ENCODE peak calls at places on chromosomes 7 and 10, in seven cellular contexts. One of them, this sample, is unnamed.
A peak's percentile ranks its signal among the peaks of the same experiment; 100 is the strongest.

GRCh38 chr10:35362701-35363350 is 26.5 kb downstream of the CCNY start:
- DNase-seq in stomach: no peak
- DNase-seq in keratinocyte: no peak
- DNase-seq in left lung: peak; percentile 76
- DNase-seq in sigmoid colon: no peak
- DNase-seq in iPS DF 6.9: no peak
- DNase-seq in pancreas: no peak
- DNase-seq in this sample: no peak

GRCh38 chr10:10788761-10789160 is 228.9 kb upstream of the CELF2 start:
- DNase-seq in keratinocyte: no peak
- DNase-seq in iPS DF 6.9: no peak
- DNase-seq in sigmoid colon: no peak
- DNase-seq in pancreas: no peak
- DNase-seq in left lung: no peak
- DNase-seq in stomach: no peak
- DNase-seq in this sample: no peak

GRCh38 chr10:119663866-119664698 is 12.9 kb downstream of the BAG3 start:
- DNase-seq in left lung: no peak
- DNase-seq in pancreas: no peak
- DNase-seq in stomach: no peak
- DNase-seq in keratinocyte: no peak
- DNase-seq in sigmoid colon: no peak
- DNase-seq in iPS DF 6.9: no peak
- DNase-seq in this sample: no peak

GRCh38 chr7:142513221-142513955 is 235.9 kb upstream of the PRSS1 start:
- DNase-seq in iPS DF 6.9: no peak
- DNase-seq in pancreas: no peak
- DNase-seq in keratinocyte: no peak
- DNase-seq in stomach: no peak
- DNase-seq in left lung: no peak
- DNase-seq in sigmoid colon: no peak
- DNase-seq in this sample: no peak

GRCh38 chr10:22252801-22253577 is 35.2 kb upstream of the EBLN1 start:
- DNase-seq in left lung: peak; percentile 85
- DNase-seq in keratinocyte: no peak
- DNase-seq in sigmoid colon: peak; percentile 75
- DNase-seq in iPS DF 6.9: no peak
- DNase-seq in pancreas: peak; percentile 2
- DNase-seq in stomach: peak; percentile 30
- DNase-seq in this sample: no peak

GRCh38 chr10:94149702-94150101 is 156.0 kb downstream of the PLCE1 start:
- DNase-seq in sigmoid colon: no peak
- DNase-seq in keratinocyte: no peak
- DNase-seq in pancreas: no peak
- DNase-seq in left lung: no peak
- DNase-seq in stomach: no peak
- DNase-seq in iPS DF 6.9: no peak
- DNase-seq in this sample: no peak

GRCh38 chr7:95609277-95609971 is 13.1 kb upstream of the PDK4 start:
- DNase-seq in left lung: no peak
- DNase-seq in sigmoid colon: peak; percentile 82
- DNase-seq in stomach: peak; percentile 72
- DNase-seq in keratinocyte: no peak
- DNase-seq in iPS DF 6.9: no peak
- DNase-seq in pancreas: peak; percentile 77
- DNase-seq in this sample: no peak

GRCh38 chr10:97425964-97426775 is at the start of gene PGAM1:
- DNase-seq in keratinocyte: peak; percentile 77
- DNase-seq in left lung: peak; percentile 99
- DNase-seq in sigmoid colon: peak; percentile 98
- DNase-seq in iPS DF 6.9: peak; percentile 97
- DNase-seq in pancreas: peak; percentile 92
- DNase-seq in stomach: peak; percentile 95
- DNase-seq in this sample: no peak

GRCh38 chr7:79217468-79217867 is 236.0 kb downstream of the MAGI2 start:
- DNase-seq in iPS DF 6.9: no peak
- DNase-seq in left lung: no peak
- DNase-seq in sigmoid colon: no peak
- DNase-seq in pancreas: no peak
- DNase-seq in keratinocyte: no peak
- DNase-seq in stomach: no peak
- DNase-seq in this sample: peak; percentile 20

GRCh38 chr7:112038353-112038752 is 167.8 kb downstream of the DOCK4 start:
- DNase-seq in iPS DF 6.9: no peak
- DNase-seq in sigmoid colon: no peak
- DNase-seq in keratinocyte: no peak
- DNase-seq in pancreas: no peak
- DNase-seq in stomach: no peak
- DNase-seq in left lung: no peak
- DNase-seq in this sample: no peak

GRCh38 chr10:21264271-21264670 is 261.2 kb downstream of the SKIDA1 start:
- DNase-seq in keratinocyte: peak; percentile 93
- DNase-seq in stomach: no peak
- DNase-seq in sigmoid colon: peak; percentile 47
- DNase-seq in pancreas: no peak
- DNase-seq in iPS DF 6.9: no peak
- DNase-seq in left lung: no peak
- DNase-seq in this sample: peak; percentile 84

GRCh38 chr10:43212043-43212721 is 54.7 kb downstream of the RASGEF1A start:
- DNase-seq in keratinocyte: no peak
- DNase-seq in left lung: peak; percentile 73
- DNase-seq in sigmoid colon: peak; percentile 44
- DNase-seq in iPS DF 6.9: no peak
- DNase-seq in stomach: no peak
- DNase-seq in pancreas: no peak
- DNase-seq in this sample: no peak

GRCh38 chr7:16803881-16804673 is 722 bp downstream of the AGR2 start:
- DNase-seq in iPS DF 6.9: no peak
- DNase-seq in keratinocyte: no peak
- DNase-seq in pancreas: no peak
- DNase-seq in stomach: no peak
- DNase-seq in sigmoid colon: no peak
- DNase-seq in left lung: no peak
- DNase-seq in this sample: no peak

GRCh38 chr10:58174831-58175230 is 92.9 kb downstream of the IPMK start:
- DNase-seq in left lung: no peak
- DNase-seq in sigmoid colon: no peak
- DNase-seq in stomach: no peak
- DNase-seq in pancreas: no peak
- DNase-seq in iPS DF 6.9: no peak
- DNase-seq in keratinocyte: no peak
- DNase-seq in this sample: no peak

GRCh38 chr7:142890838-142891485 is 5.4 kb upstream of the TRPV6 start:
- DNase-seq in sigmoid colon: no peak
- DNase-seq in keratinocyte: no peak
- DNase-seq in left lung: no peak
- DNase-seq in iPS DF 6.9: no peak
- DNase-seq in stomach: no peak
- DNase-seq in pancreas: no peak
- DNase-seq in this sample: no peak

GRCh38 chr7:140732436-140732835 is 35.9 kb downstream of the NDUFB2 start:
- DNase-seq in sigmoid colon: no peak
- DNase-seq in pancreas: no peak
- DNase-seq in left lung: no peak
- DNase-seq in iPS DF 6.9: no peak
- DNase-seq in stomach: no peak
- DNase-seq in keratinocyte: no peak
- DNase-seq in this sample: no peak

GRCh38 chr7:68245688-68246087 is 1249.1 kb downstream of the TYW1 start:
- DNase-seq in stomach: no peak
- DNase-seq in keratinocyte: peak; percentile 57
- DNase-seq in pancreas: no peak
- DNase-seq in sigmoid colon: no peak
- DNase-seq in left lung: no peak
- DNase-seq in iPS DF 6.9: no peak
- DNase-seq in this sample: no peak

GRCh38 chr7:129144095-129144833 is at the start of gene TSPAN33:
- DNase-seq in pancreas: peak; percentile 77
- DNase-seq in sigmoid colon: peak; percentile 88
- DNase-seq in stomach: peak; percentile 86
- DNase-seq in left lung: peak; percentile 94
- DNase-seq in keratinocyte: no peak
- DNase-seq in iPS DF 6.9: peak; percentile 55
- DNase-seq in this sample: no peak
- H3K27ac ChIP-seq in pancreas: no peak within 1 kb of the TSS
- H3K27ac ChIP-seq in sigmoid colon: no peak within 1 kb of the TSS
- H3K27ac ChIP-seq in stomach: no peak within 1 kb of the TSS
- H3K27ac ChIP-seq in left lung: no peak within 1 kb of the TSS
- H3K27ac ChIP-seq in keratinocyte: no peak within 1 kb of the TSS
- H3K27ac ChIP-seq in iPS DF 6.9: no peak within 1 kb of the TSS
- H3K27ac ChIP-seq in this sample: no peak within 1 kb of the TSS

GRCh38 chr7:6250364-6250833 is 22.0 kb downstream of the CYTH3 start:
- DNase-seq in pancreas: no peak
- DNase-seq in stomach: no peak
- DNase-seq in sigmoid colon: no peak
- DNase-seq in left lung: no peak
- DNase-seq in iPS DF 6.9: no peak
- DNase-seq in keratinocyte: peak; percentile 69
- DNase-seq in this sample: peak; percentile 70
- H3K27ac ChIP-seq in pancreas: no peak overlapping the region
- H3K27ac ChIP-seq in stomach: no peak overlapping the region
- H3K27ac ChIP-seq in sigmoid colon: no peak overlapping the region
- H3K27ac ChIP-seq in left lung: no peak overlapping the region
- H3K27ac ChIP-seq in iPS DF 6.9: no peak overlapping the region
- H3K27ac ChIP-seq in keratinocyte: peak overlapping the region; percentile 72
- H3K27ac ChIP-seq in this sample: peak overlapping the region; percentile 31

DNA sequence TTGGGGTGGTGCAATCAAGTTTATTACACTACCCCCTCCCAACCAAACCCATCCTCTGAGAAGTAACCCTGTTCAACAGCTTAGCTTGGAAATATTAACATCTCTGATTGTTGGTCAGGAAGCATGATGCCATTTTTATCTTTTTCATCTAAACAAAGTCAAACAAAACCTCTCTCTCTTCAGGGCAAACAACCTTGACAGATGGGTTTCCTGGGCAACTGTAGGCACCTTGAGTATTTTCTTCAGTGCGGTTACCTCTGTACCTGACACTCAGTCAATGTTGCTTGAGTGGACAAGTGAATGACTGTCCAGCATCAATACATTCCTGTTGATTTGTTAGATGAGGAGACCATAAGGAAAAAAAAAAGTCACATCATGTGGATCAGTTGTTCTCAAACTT is 183.6 kb downstream of the NRP1 start:
- DNase-seq in pancreas: no peak
- DNase-seq in sigmoid colon: no peak
- DNase-seq in iPS DF 6.9: no peak
- DNase-seq in keratinocyte: no peak
- DNase-seq in stomach: no peak
- DNase-seq in left lung: no peak
- DNase-seq in this sample: no peak
- H3K27ac ChIP-seq in pancreas: no peak overlapping the region
- H3K27ac ChIP-seq in sigmoid colon: no peak overlapping the region
- H3K27ac ChIP-seq in iPS DF 6.9: no peak overlapping the region
- H3K27ac ChIP-seq in keratinocyte: no peak overlapping the region
- H3K27ac ChIP-seq in stomach: no peak overlapping the region
- H3K27ac ChIP-seq in left lung: no peak overlapping the region
- H3K27ac ChIP-seq in this sample: no peak overlapping the region

GRCh38 chr7:47255007-47255406 is 326.9 kb downstream of the TNS3 start:
- DNase-seq in keratinocyte: no peak
- DNase-seq in sigmoid colon: no peak
- DNase-seq in pancreas: no peak
- DNase-seq in left lung: no peak
- DNase-seq in iPS DF 6.9: no peak
- DNase-seq in stomach: no peak
- DNase-seq in this sample: no peak
- H3K27ac ChIP-seq in keratinocyte: no peak overlapping the region
- H3K27ac ChIP-seq in sigmoid colon: peak overlapping the region; percentile 93
- H3K27ac ChIP-seq in pancreas: no peak overlapping the region
- H3K27ac ChIP-seq in left lung: no peak overlapping the region
- H3K27ac ChIP-seq in iPS DF 6.9: no peak overlapping the region
- H3K27ac ChIP-seq in stomach: no peak overlapping the region
- H3K27ac ChIP-seq in this sample: no peak overlapping the region